ENCODE peak calls at places on chromosome 1, in eight cellular contexts. O is pancreas, D is endodermal cell, J is BE2C, G is sigmoid colon, A is neural progenitor cell, Y is cardiac muscle cell, N is endothelial cell of umbilical vein. E is an unnamed sample. For H3K4me1, the result is how much of the 10 kb centered on the place peaks cover.

GRCh38 chr1:28518745-28519341 is 13.0 kb downstream of the RCC1 start:
- DNase-seq in J (no peak), Y (peak), O (no peak), G (peak), N (no peak), D (no peak), A (no peak), E (peak)

GRCh38 chr1:62333431-62333830 is 14.2 kb upstream of the KANK4 start:
- DNase-seq in D (no peak), J (no peak), Y (no peak), N (no peak), A (no peak), G (no peak), O (no peak), E (no peak)

GRCh38 chr1:9269721-9270120 is 23.0 kb upstream of the SPSB1 start:
- DNase-seq in O (no peak), N (no peak), J (no peak), A (no peak), D (no peak), Y (no peak), G (no peak), E (no peak)

GRCh38 chr1:34870395-34870794 is 10.8 kb upstream of the SMIM12 start:
- DNase-seq in D (peak), N (no peak), Y (no peak), A (peak), G (no peak), O (no peak), J (no peak), E (no peak)

GRCh38 chr1:42747125-42747524 is 7.1 kb upstream of the CLDN19 start:
- DNase-seq in N (peak), O (peak), D (peak), G (no peak), A (peak), J (peak), Y (peak), E (no peak)

GRCh38 chr1:53449026-53449425 is 10.2 kb upstream of the DMRTB1 start:
- DNase-seq in N (no peak), O (no peak), G (no peak), J (no peak), D (peak), Y (peak), A (peak), E (no peak)

GRCh38 chr1:182909578-182909977 is 43.4 kb downstream of the SHCBP1L start:
- DNase-seq in J (peak), Y (no peak), N (no peak), G (no peak), O (no peak), A (no peak), D (no peak), E (no peak)

GRCh38 chr1:63873751-63874150 is 99.9 kb downstream of the ROR1 start:
- DNase-seq in G (no peak), O (no peak), D (no peak), N (peak), Y (no peak), J (no peak), A (no peak), E (no peak)

GRCh38 chr1:245999697-246000637 is 507.1 kb downstream of the SMYD3 start:
- DNase-seq in D (no peak), J (no peak), G (no peak), N (no peak), Y (no peak), A (no peak), O (no peak), E (no peak)

GRCh38 chr1:36871146-36871971 is 163.0 kb downstream of the GRIK3 start:
- DNase-seq in Y (no peak), O (no peak), G (peak), A (no peak), N (no peak), D (peak), J (peak), E (no peak)

GRCh38 chr1:205612104-205612503 is 19.7 kb downstream of the ELK4 start:
- DNase-seq in G (no peak), A (no peak), O (no peak), Y (no peak), D (no peak), N (no peak), J (no peak), E (no peak)

GRCh38 chr1:241846375-241846774 is 1.6 kb upstream of the EXO1 start:
- DNase-seq in J (no peak), Y (no peak), G (no peak), N (no peak), A (no peak), O (no peak), D (no peak), E (no peak)

GRCh38 chr1:152107289-152107983 is 7.8 kb downstream of the TCHH start:
- DNase-seq in J (no peak), D (no peak), N (no peak), Y (no peak), A (no peak), O (no peak), G (no peak), E (no peak)

GRCh38 chr1:167927075-167927754 is 9.3 kb upstream of the DCAF6 start:
- DNase-seq in Y (no peak), N (no peak), D (no peak), J (no peak), O (no peak), A (no peak), G (no peak), E (no peak)

GRCh38 chr1:21782868-21783678 is at the start of gene USP48:
- DNase-seq in A (peak), N (peak), D (peak), G (peak), J (peak), O (peak), Y (peak), E (peak)

GRCh38 chr1:204461331-204462228 is 33.0 kb downstream of the PIK3C2B start:
- DNase-seq in A (no peak), Y (peak), D (no peak), O (no peak), N (peak), J (no peak), G (no peak), E (no peak)

GRCh38 chr1:18297896-18298648 is 182.7 kb upstream of the KLHDC7A start:
- DNase-seq in J (no peak), O (no peak), A (peak), Y (no peak), N (no peak), G (no peak), D (peak), E (no peak)

GRCh38 chr1:51518730-51519047 is 377 bp downstream of the EPS15 start:
- DNase-seq in Y (no peak), D (no peak), G (peak), N (no peak), A (no peak), J (peak), O (peak), E (peak)

GRCh38 chr1:17564458-17565393 is 25.2 kb downstream of the ARHGEF10L start:
- DNase-seq in G (no peak), Y (no peak), A (peak), O (peak), N (no peak), D (peak), J (no peak), E (no peak)

GRCh38 chr1:26094677-26095383 is 16.8 kb upstream of the PDIK1L start:
- DNase-seq in Y (peak), J (peak), D (peak), G (peak), A (peak), O (peak), N (no peak), E (no peak)

GRCh38 chr1:177243773-177244172 is 73.0 kb downstream of the BRINP2 start:
- DNase-seq in D (no peak), G (no peak), O (no peak), J (no peak), A (no peak), N (no peak), Y (no peak), E (no peak)

GRCh38 chr1:63368131-63368530 is 704 bp downstream of the ALG6 start:
- DNase-seq in N (no peak), G (no peak), A (no peak), J (no peak), Y (no peak), D (no peak), O (no peak), E (peak)

GRCh38 chr1:87389546-87389945 is 60.9 kb downstream of the LMO4 start:
- DNase-seq in J (no peak), D (no peak), A (no peak), Y (no peak), N (no peak), O (no peak), G (no peak), E (no peak)

GRCh38 chr1:52862666-52863458 is 20.3 kb downstream of the ZYG11A start:
- DNase-seq in D (no peak), G (no peak), O (no peak), A (no peak), Y (no peak), N (no peak), J (no peak), E (no peak)

GRCh38 chr1:88528792-88529191 is 155.3 kb upstream of the PKN2 start:
- DNase-seq in G (no peak), J (no peak), A (no peak), Y (no peak), D (no peak), N (no peak), O (no peak), E (no peak)

GRCh38 chr1:154157520-154158306 is 2.8 kb upstream of the NUP210L start:
- DNase-seq in N (no peak), G (no peak), D (no peak), J (no peak), A (peak), Y (peak), O (no peak), E (no peak)

GRCh38 chr1:162175393-162175792 is 105.9 kb downstream of the NOS1AP start:
- DNase-seq in G (no peak), N (peak), J (no peak), O (no peak), A (peak), Y (peak), D (peak), E (no peak)

GRCh38 chr1:200931776-200932175 is 37.1 kb downstream of the INAVA start:
- DNase-seq in O (no peak), G (no peak), Y (no peak), A (no peak), D (peak), N (no peak), J (no peak), E (no peak)

GRCh38 chr1:200895801-200896570 is 1.3 kb downstream of the INAVA start:
- DNase-seq in J (no peak), G (no peak), A (no peak), D (no peak), O (no peak), N (no peak), Y (no peak), E (no peak)

GRCh38 chr1:101122452-101123166 is 97.0 kb upstream of the DPH5 start:
- DNase-seq in G (no peak), N (no peak), A (no peak), O (no peak), J (no peak), Y (no peak), D (no peak), E (peak)

GRCh38 chr1:204506091-204506968 is 9.9 kb upstream of the MDM4 start:
- DNase-seq in O (peak), Y (peak), J (peak), A (peak), G (peak), N (peak), D (peak), E (peak)

GRCh38 chr1:44894591-44894990 is 51.5 kb upstream of the PTCH2 start:
- DNase-seq in O (no peak), J (no peak), Y (peak), G (no peak), D (no peak), A (no peak), N (peak), E (no peak)

GRCh38 chr1:118154220-118154619 is 30.8 kb downstream of the SPAG17 start:
- DNase-seq in Y (peak), D (no peak), J (no peak), A (peak), G (no peak), N (no peak), O (no peak), E (peak)

GRCh38 chr1:95126366-95126765 is 9.2 kb downstream of the TLCD4 start:
- DNase-seq in N (no peak), G (no peak), Y (no peak), J (no peak), O (no peak), D (no peak), A (no peak), E (no peak)

GRCh38 chr1:29437946-29438345 is 201.6 kb downstream of the PTPRU start:
- DNase-seq in G (no peak), A (peak), O (no peak), Y (no peak), N (no peak), J (no peak), D (peak), E (no peak)

GRCh38 chr1:35544976-35545375 is 12.2 kb downstream of the KIAA0319L start:
- DNase-seq in G (no peak), N (no peak), A (peak), Y (peak), D (peak), O (peak), J (peak), E (peak)

GRCh38 chr1:23995431-23995837 is 15.3 kb upstream of the SRSF10 start:
- DNase-seq in O (no peak), N (no peak), A (no peak), J (no peak), G (no peak), Y (peak), D (no peak), E (no peak)

GRCh38 chr1:205913451-205914204 is 29.6 kb downstream of the SLC26A9 start:
- DNase-seq in N (peak), G (no peak), J (no peak), Y (peak), A (no peak), D (peak), O (peak), E (no peak)

GRCh38 chr1:90616395-90616794 is 100.7 kb downstream of the BARHL2 start:
- DNase-seq in Y (peak), N (peak), G (no peak), A (peak), J (peak), O (no peak), D (peak), E (no peak)

GRCh38 chr1:56905667-56906066 is 51.1 kb downstream of the C8A start:
- DNase-seq in N (no peak), D (no peak), J (no peak), Y (no peak), A (no peak), O (no peak), G (no peak), E (no peak)

GRCh38 chr1:56901720-56902119 is 47.1 kb downstream of the C8A start:
- DNase-seq in N (no peak), D (no peak), G (no peak), J (no peak), Y (peak), A (peak), O (no peak), E (no peak)

GRCh38 chr1:56898888-56899287 is 44.3 kb downstream of the C8A start:
- DNase-seq in J (no peak), A (peak), D (peak), O (no peak), N (no peak), G (no peak), Y (no peak), E (no peak)

GRCh38 chr1:56904706-56905105 is 50.1 kb downstream of the C8A start:
- DNase-seq in A (no peak), N (no peak), J (no peak), Y (peak), O (no peak), D (no peak), G (no peak), E (no peak)

DNA sequence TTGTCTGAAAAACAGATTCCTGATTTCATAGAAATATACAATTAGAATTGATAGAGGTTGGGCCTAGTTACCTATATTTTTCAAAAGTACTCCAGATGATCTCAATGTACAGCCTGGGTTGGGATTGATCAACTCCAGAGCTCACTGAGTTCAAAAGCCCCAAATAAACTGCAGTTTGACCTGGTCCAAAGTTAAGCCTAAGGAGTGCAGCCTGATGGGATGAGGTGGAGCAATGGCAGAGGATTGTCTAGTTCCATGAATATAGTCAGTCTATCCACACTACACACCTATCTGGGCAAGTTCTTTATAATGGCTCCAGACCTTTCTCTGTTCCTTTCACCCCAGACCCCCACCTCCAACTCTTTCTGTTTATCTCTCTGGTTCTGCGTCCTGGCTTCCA is 49.2 kb downstream of the C8A start:
- DNase-seq in G (no peak), O (no peak), N (no peak), Y (no peak), A (no peak), D (no peak), J (no peak), E (no peak)
- H3K4me1 ChIP-seq in G (under half), O (under half), N (under half), Y (under half), A (under half), D (under half), J (under half), E (under half)

GRCh38 chr1:248858891-248859889 is at the start of gene ZNF692:
- DNase-seq in D (peak), N (peak), G (peak), O (peak), A (peak), J (peak), Y (peak), E (peak)
- H3K4me1 ChIP-seq in D (under half), N (under half), G (under half), O (under half), A (under half), J (under half), Y (under half), E (under half)

GRCh38 chr1:15692121-15692682 is 8.1 kb downstream of the PLEKHM2 start:
- DNase-seq in Y (no peak), J (no peak), D (no peak), O (no peak), A (no peak), G (no peak), N (peak), E (no peak)
- H3K4me1 ChIP-seq in Y (under half), J (under half), D (under half), O (under half), A (under half), G (under half), N (under half), E (under half)

GRCh38 chr1:12452262-12452661 is 165.7 kb downstream of the DHRS3 start:
- DNase-seq in N (no peak), J (no peak), A (no peak), Y (no peak), O (no peak), G (no peak), D (no peak), E (no peak)
- H3K4me1 ChIP-seq in N (half or more), J (under half), A (under half), Y (under half), O (half or more), G (half or more), D (under half), E (under half)

DNA sequence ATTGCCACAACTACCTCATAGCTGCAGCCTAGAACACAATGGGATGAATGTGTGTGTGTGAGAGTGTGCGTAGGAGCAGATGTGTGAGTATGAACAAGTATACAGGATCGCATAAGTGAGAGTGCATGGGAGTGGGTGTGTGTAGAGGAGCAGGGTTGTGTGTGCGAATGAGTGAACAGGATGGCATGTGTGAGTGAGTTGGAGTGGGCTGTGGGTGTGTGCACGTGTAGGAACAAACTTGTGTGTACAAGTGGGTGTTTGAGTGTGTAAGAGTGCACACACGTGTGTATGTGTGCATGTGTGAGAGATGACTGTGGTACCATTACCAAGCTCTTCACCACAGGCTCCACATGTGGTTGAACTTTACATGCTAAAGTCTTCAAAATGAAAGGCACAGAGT is 175.4 kb upstream of the EDN2 start:
- DNase-seq in J (no peak), Y (no peak), D (no peak), G (peak), A (no peak), N (no peak), O (no peak), E (no peak)
- H3K4me1 ChIP-seq in J (under half), Y (under half), D (under half), G (under half), A (under half), N (under half), O (under half), E (under half)

GRCh38 chr1:66418021-66418420 is 115.9 kb upstream of the SGIP1 start:
- DNase-seq in G (no peak), N (no peak), J (no peak), A (no peak), D (no peak), O (no peak), Y (no peak), E (no peak)

GRCh38 chr1:66413139-66413755 is 120.7 kb upstream of the SGIP1 start:
- DNase-seq in G (no peak), D (no peak), J (no peak), Y (no peak), A (no peak), O (no peak), N (no peak), E (peak)

GRCh38 chr1:66415326-66415725 is 118.6 kb upstream of the SGIP1 start:
- DNase-seq in Y (no peak), G (no peak), A (no peak), O (no peak), J (no peak), N (no peak), D (no peak), E (no peak)

GRCh38 chr1:66416295-66416694 is 117.7 kb upstream of the SGIP1 start:
- DNase-seq in G (no peak), J (no peak), A (no peak), N (no peak), O (no peak), D (no peak), Y (peak), E (no peak)

DNA sequence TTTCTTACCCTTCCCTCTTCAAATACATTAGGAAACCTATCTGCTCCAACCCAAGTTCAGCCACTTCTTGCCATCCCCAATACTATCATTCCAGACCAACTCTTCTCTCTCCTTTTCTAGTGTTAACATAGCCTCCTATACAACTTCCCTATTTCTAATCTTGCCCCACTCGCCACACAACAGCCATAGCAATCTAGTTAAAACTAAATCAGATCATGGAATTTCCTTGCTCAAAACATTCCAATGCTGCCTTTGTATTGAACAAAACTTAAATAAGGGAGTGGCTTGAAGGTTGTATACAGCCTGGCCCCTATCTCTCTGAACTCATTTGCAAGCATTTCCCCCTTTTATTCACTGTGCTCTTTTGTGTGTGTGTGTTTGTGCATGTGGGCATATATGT is 118.1 kb upstream of the SGIP1 start:
- DNase-seq in J (no peak), D (no peak), A (no peak), O (no peak), Y (no peak), N (no peak), G (no peak), E (no peak)
- H3K4me1 ChIP-seq in J (under half), D (under half), A (under half), O (under half), Y (under half), N (under half), G (under half), E (under half)

GRCh38 chr1:230156536-230156935 is 89.5 kb downstream of the GALNT2 start:
- DNase-seq in O (no peak), J (no peak), G (no peak), A (no peak), Y (no peak), N (no peak), D (no peak), E (no peak)
- H3K4me1 ChIP-seq in O (under half), J (under half), G (under half), A (half or more), Y (half or more), N (under half), D (under half), E (under half)

GRCh38 chr1:31574749-31575372 is 1.5 kb upstream of the TINAGL1 start:
- DNase-seq in A (peak), G (no peak), N (peak), O (no peak), J (no peak), Y (no peak), D (no peak), E (no peak)

GRCh38 chr1:31576743-31577455 is 584 bp downstream of the TINAGL1 start:
- DNase-seq in O (no peak), Y (no peak), N (peak), D (peak), J (no peak), G (peak), A (no peak), E (no peak)

GRCh38 chr1:31575373-31576140 is 758 bp upstream of the TINAGL1 start:
- DNase-seq in G (peak), N (no peak), A (peak), D (peak), Y (no peak), J (no peak), O (peak), E (no peak)

GRCh38 chr1:31577515-31578191 is 1.3 kb downstream of the TINAGL1 start:
- DNase-seq in O (no peak), Y (peak), A (no peak), J (no peak), D (peak), N (peak), G (peak), E (no peak)

GRCh38 chr1:31576201-31576669 is at the start of gene TINAGL1:
- DNase-seq in O (peak), D (peak), A (peak), Y (no peak), J (no peak), G (peak), N (peak), E (no peak)
- H3K4me1 ChIP-seq in O (under half), D (under half), A (under half), Y (under half), J (under half), G (half or more), N (half or more), E (under half)

E was measured in MM.1S.